ENCODE peak calls at places on chromosomes 7 and 10, in four cellular contexts. One of them, this sample, is unnamed.

GRCh38 chr7:2212906-2213305 is 19.8 kb downstream of the MAD1L1 start:
- DNase-seq in A549: no peak
- DNase-seq in neural progenitor cell: no peak
- DNase-seq in PC-3: peak
- DNase-seq in this sample: no peak

GRCh38 chr10:4033341-4033896 is 248.4 kb upstream of the KLF6 start:
- DNase-seq in A549: no peak
- DNase-seq in neural progenitor cell: no peak
- DNase-seq in PC-3: no peak
- DNase-seq in this sample: no peak

GRCh38 chr7:129538790-129539189 is 36.5 kb downstream of the SMKR1 start:
- DNase-seq in A549: no peak
- DNase-seq in neural progenitor cell: no peak
- DNase-seq in PC-3: no peak
- DNase-seq in this sample: no peak

GRCh38 chr10:58436071-58436470 is 50.9 kb downstream of the TFAM start:
- DNase-seq in A549: peak
- DNase-seq in neural progenitor cell: no peak
- DNase-seq in PC-3: peak
- DNase-seq in this sample: peak

GRCh38 chr7:92425311-92425947 is 21.9 kb upstream of the GATAD1 start:
- DNase-seq in A549: peak
- DNase-seq in neural progenitor cell: peak
- DNase-seq in PC-3: no peak
- DNase-seq in this sample: no peak

GRCh38 chr10:31207636-31208035 is 111.4 kb upstream of the ZEB1 start:
- DNase-seq in A549: no peak
- DNase-seq in neural progenitor cell: no peak
- DNase-seq in PC-3: no peak
- DNase-seq in this sample: no peak

GRCh38 chr7:55063036-55063435 is 44.2 kb downstream of the EGFR start:
- DNase-seq in A549: no peak
- DNase-seq in neural progenitor cell: no peak
- DNase-seq in PC-3: no peak
- DNase-seq in this sample: no peak

GRCh38 chr7:70506463-70506862 is 625.5 kb upstream of the GALNT17 start:
- DNase-seq in A549: no peak
- DNase-seq in neural progenitor cell: peak
- DNase-seq in PC-3: no peak
- DNase-seq in this sample: no peak

GRCh38 chr7:17367502-17367901 is 69.0 kb downstream of the AHR start:
- DNase-seq in A549: no peak
- DNase-seq in neural progenitor cell: no peak
- DNase-seq in PC-3: no peak
- DNase-seq in this sample: no peak

GRCh38 chr7:129225931-129226572 is 1.2 kb downstream of the AHCYL2 start:
- DNase-seq in A549: no peak
- DNase-seq in neural progenitor cell: peak
- DNase-seq in PC-3: no peak
- DNase-seq in this sample: no peak

GRCh38 chr7:139774376-139774775 is 3.4 kb downstream of the HIPK2 start:
- DNase-seq in A549: no peak
- DNase-seq in neural progenitor cell: no peak
- DNase-seq in PC-3: peak
- DNase-seq in this sample: peak

GRCh38 chr10:6162589-6163356 is 40.0 kb upstream of the PFKFB3 start:
- DNase-seq in A549: peak
- DNase-seq in neural progenitor cell: no peak
- DNase-seq in PC-3: no peak
- DNase-seq in this sample: no peak

GRCh38 chr7:973312-973711 is 2.0 kb downstream of the COX19 start:
- DNase-seq in A549: no peak
- DNase-seq in neural progenitor cell: no peak
- DNase-seq in PC-3: no peak
- DNase-seq in this sample: no peak

GRCh38 chr10:30413996-30414576 is 19.9 kb upstream of the MAP3K8 start:
- DNase-seq in A549: peak
- DNase-seq in neural progenitor cell: peak
- DNase-seq in PC-3: peak
- DNase-seq in this sample: peak

GRCh38 chr7:107594961-107595737 is 15.1 kb downstream of the BCAP29 start:
- DNase-seq in A549: peak
- DNase-seq in neural progenitor cell: no peak
- DNase-seq in PC-3: peak
- DNase-seq in this sample: peak

GRCh38 chr7:26686448-26686981 is 177.9 kb downstream of the SKAP2 start:
- DNase-seq in A549: peak
- DNase-seq in neural progenitor cell: peak
- DNase-seq in PC-3: peak
- DNase-seq in this sample: no peak

GRCh38 chr7:96136600-96137239 is 185.2 kb downstream of the SLC25A13 start:
- DNase-seq in A549: no peak
- DNase-seq in neural progenitor cell: peak
- DNase-seq in PC-3: no peak
- DNase-seq in this sample: peak

GRCh38 chr10:101655581-101655980 is 39.4 kb downstream of the FBXW4 start:
- DNase-seq in A549: no peak
- DNase-seq in neural progenitor cell: no peak
- DNase-seq in PC-3: no peak
- DNase-seq in this sample: no peak

GRCh38 chr10:101663097-101663496 is 31.9 kb downstream of the FBXW4 start:
- DNase-seq in A549: no peak
- DNase-seq in neural progenitor cell: no peak
- DNase-seq in PC-3: no peak
- DNase-seq in this sample: no peak

GRCh38 chr10:101660268-101660667 is 34.7 kb downstream of the FBXW4 start:
- DNase-seq in A549: no peak
- DNase-seq in neural progenitor cell: no peak
- DNase-seq in PC-3: no peak
- DNase-seq in this sample: no peak

GRCh38 chr10:101656915-101657314 is 38.1 kb downstream of the FBXW4 start:
- DNase-seq in A549: no peak
- DNase-seq in neural progenitor cell: no peak
- DNase-seq in PC-3: no peak
- DNase-seq in this sample: no peak

GRCh38 chr10:101658910-101659309 is 36.1 kb downstream of the FBXW4 start:
- DNase-seq in A549: no peak
- DNase-seq in neural progenitor cell: no peak
- DNase-seq in PC-3: no peak
- DNase-seq in this sample: no peak
- H3K27ac ChIP-seq in A549: no peak
- H3K27ac ChIP-seq in neural progenitor cell: no peak
- H3K27ac ChIP-seq in PC-3: no peak
- H3K27ac ChIP-seq in this sample: no peak

GRCh38 chr7:111877931-111878330 is 315.6 kb upstream of the IMMP2L start:
- DNase-seq in A549: no peak
- DNase-seq in neural progenitor cell: no peak
- DNase-seq in PC-3: no peak
- DNase-seq in this sample: no peak
- H3K27ac ChIP-seq in A549: no peak
- H3K27ac ChIP-seq in neural progenitor cell: no peak
- H3K27ac ChIP-seq in PC-3: no peak
- H3K27ac ChIP-seq in this sample: no peak

GRCh38 chr10:113027230-113027573 is 77.2 kb downstream of the TCF7L2 start:
- DNase-seq in A549: no peak
- DNase-seq in neural progenitor cell: no peak
- DNase-seq in PC-3: no peak
- DNase-seq in this sample: no peak
- H3K27ac ChIP-seq in A549: peak
- H3K27ac ChIP-seq in neural progenitor cell: peak
- H3K27ac ChIP-seq in PC-3: no peak
- H3K27ac ChIP-seq in this sample: no peak

DNA sequence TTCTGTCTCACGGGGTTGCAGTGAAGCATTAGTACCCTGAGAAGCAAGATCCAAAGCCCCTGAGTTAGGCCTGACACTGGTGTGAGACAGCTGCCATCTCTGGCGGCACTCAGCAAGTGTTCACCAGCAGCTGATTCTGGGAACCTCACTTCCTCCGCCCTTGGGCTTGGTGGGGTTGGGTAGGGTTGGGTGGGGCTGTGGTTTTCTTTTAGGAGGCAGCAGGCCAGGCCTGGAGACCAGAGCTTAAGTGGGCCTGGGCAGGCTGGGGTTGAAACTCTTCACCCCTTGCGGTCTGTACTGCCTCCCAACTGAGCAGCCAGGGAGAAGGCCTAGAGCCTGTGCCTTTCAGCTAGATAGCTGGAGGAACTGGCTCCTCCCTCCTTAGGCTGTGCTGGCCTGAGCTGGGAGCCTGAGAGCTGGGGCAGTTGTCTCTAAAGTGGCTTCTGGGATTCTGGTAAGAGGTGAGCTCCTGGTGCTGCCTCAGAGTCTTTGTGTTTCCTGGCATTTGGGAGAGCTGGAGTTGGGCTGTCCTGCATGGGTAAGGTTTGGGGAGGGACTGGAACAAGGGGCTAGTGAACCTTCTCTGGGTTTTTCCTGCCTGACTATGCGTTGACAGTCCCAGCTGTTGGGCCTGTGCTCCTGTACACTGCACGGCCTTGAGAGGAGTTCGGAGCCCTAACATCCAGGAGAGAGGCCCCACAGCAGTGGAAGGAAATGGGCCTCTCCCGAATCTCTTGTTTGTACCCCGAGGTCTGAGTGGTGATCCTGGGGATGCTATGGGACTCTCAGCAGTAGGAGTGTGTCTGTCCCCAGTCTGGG is 5.1 kb downstream of the TSPAN14 start:
- DNase-seq in A549: no peak
- DNase-seq in neural progenitor cell: peak
- DNase-seq in PC-3: no peak
- DNase-seq in this sample: peak
- H3K27ac ChIP-seq in A549: peak
- H3K27ac ChIP-seq in neural progenitor cell: peak
- H3K27ac ChIP-seq in PC-3: no peak
- H3K27ac ChIP-seq in this sample: peak

GRCh38 chr10:127175357-127176110 is 20.9 kb downstream of the INSYN2A start:
- DNase-seq in A549: no peak
- DNase-seq in neural progenitor cell: no peak
- DNase-seq in PC-3: no peak
- DNase-seq in this sample: no peak
- H3K27ac ChIP-seq in A549: no peak
- H3K27ac ChIP-seq in neural progenitor cell: no peak
- H3K27ac ChIP-seq in PC-3: no peak
- H3K27ac ChIP-seq in this sample: no peak

DNA sequence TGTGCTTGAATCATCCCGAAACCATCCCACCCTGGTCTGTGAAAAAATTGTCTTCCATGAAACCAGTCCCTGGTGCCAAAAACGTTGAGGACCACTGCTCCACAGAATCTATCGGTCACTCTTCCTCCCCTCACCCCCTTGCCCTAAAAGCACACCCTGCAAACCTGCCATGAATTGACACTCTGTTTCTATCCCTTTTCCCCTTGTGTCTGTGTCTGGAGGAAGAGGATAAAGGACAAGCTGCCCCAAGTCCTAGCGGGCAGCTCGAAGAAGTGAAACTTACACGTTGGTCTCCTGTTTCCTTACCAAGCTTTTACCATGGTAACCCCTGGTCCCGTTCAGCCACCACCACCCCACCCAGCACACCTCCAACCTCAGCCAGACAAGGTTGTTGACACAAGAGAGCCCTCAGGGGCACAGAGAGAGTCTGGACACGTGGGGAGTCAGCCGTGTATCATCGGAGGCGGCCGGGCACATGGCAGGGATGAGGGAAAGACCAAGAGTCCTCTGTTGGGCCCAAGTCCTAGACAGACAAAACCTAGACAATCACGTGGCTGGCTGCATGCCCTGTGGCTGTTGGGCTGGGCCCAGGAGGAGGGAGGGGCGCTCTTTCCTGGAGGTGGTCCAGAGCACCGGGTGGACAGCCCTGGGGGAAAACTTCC is 784 bp upstream of the SERPINE1 start:
- DNase-seq in A549: peak
- DNase-seq in neural progenitor cell: no peak
- DNase-seq in PC-3: no peak
- DNase-seq in this sample: peak
- H3K27ac ChIP-seq in A549: peak
- H3K27ac ChIP-seq in neural progenitor cell: no peak
- H3K27ac ChIP-seq in PC-3: peak
- H3K27ac ChIP-seq in this sample: peak

This sample was measured in RWPE1.